ENCODE peak calls at places on chromosomes 5 and 9, in nine cellular contexts. D, X, K, M, Y, H, U, T and L are unnamed samples.

GRCh38 chr9:70410368-70410767 is 4.1 kb downstream of the KLF9 start:
- DNase-seq in U (no peak), K (no peak), D (no peak), X (no peak), M (no peak), H (peak), Y (no peak), T (no peak), L (no peak)

GRCh38 chr9:37528652-37529072 is 42.9 kb downstream of the POLR1E start:
- DNase-seq in T (no peak), X (no peak), M (no peak), D (no peak), K (no peak), H (no peak), U (no peak), Y (no peak), L (peak)

GRCh38 chr9:120917989-120918630 is 8.5 kb downstream of the TRAF1 start:
- DNase-seq in Y (no peak), H (no peak), D (no peak), X (no peak), M (no peak), K (no peak), U (no peak), T (no peak), L (no peak)

GRCh38 chr9:109277451-109277850 is 43.4 kb downstream of the EPB41L4B start:
- DNase-seq in T (no peak), H (peak), D (no peak), K (no peak), Y (no peak), X (no peak), U (no peak), M (no peak), L (no peak)

GRCh38 chr9:109278216-109278615 is 42.6 kb downstream of the EPB41L4B start:
- DNase-seq in U (no peak), D (no peak), Y (no peak), K (no peak), M (no peak), H (no peak), T (no peak), X (no peak), L (no peak)

GRCh38 chr9:114189823-114190562 is 34.7 kb downstream of the COL27A1 start:
- DNase-seq in U (peak), T (no peak), Y (no peak), H (no peak), D (no peak), K (no peak), X (no peak), M (no peak), L (no peak)

GRCh38 chr5:125536582-125536981 is 790.1 kb upstream of the ZNF608 start:
- DNase-seq in T (no peak), X (no peak), M (no peak), K (no peak), Y (no peak), U (no peak), H (no peak), D (no peak), L (no peak)

GRCh38 chr9:119003218-119003617 is 366.0 kb downstream of the BRINP1 start:
- DNase-seq in M (no peak), H (no peak), T (no peak), U (no peak), X (no peak), D (no peak), K (no peak), Y (no peak), L (no peak)

GRCh38 chr9:19512432-19512831 is 103.6 kb downstream of the ACER2 start:
- DNase-seq in D (no peak), X (no peak), H (no peak), K (no peak), U (no peak), Y (no peak), M (no peak), T (no peak), L (no peak)

GRCh38 chr5:40879163-40879942 is 29.9 kb upstream of the C7 start:
- DNase-seq in K (no peak), Y (no peak), M (peak), H (no peak), X (no peak), T (no peak), U (no peak), D (peak), L (no peak)

GRCh38 chr5:55416306-55416705 is 108.5 kb downstream of the MTREX start:
- DNase-seq in K (no peak), U (no peak), T (no peak), D (no peak), X (no peak), Y (no peak), M (no peak), H (no peak), L (no peak)

GRCh38 chr5:95759634-95760033 is 28.5 kb downstream of the RHOBTB3 start:
- DNase-seq in M (no peak), T (no peak), U (no peak), X (no peak), H (peak), Y (peak), D (no peak), K (no peak), L (no peak)

GRCh38 chr9:88645869-88646204 is 110.9 kb downstream of the NXNL2 start:
- DNase-seq in D (no peak), M (no peak), U (no peak), Y (no peak), X (no peak), H (no peak), K (no peak), T (no peak), L (no peak)

GRCh38 chr9:97398999-97399758 is 12.7 kb upstream of the TDRD7 start:
- DNase-seq in X (no peak), D (peak), M (peak), U (peak), Y (peak), T (peak), H (peak), K (no peak), L (no peak)

GRCh38 chr9:114671605-114672004 is 10.4 kb downstream of the TEX48 start:
- DNase-seq in M (no peak), K (no peak), D (no peak), Y (peak), H (no peak), U (no peak), X (no peak), T (no peak), L (no peak)

DNA sequence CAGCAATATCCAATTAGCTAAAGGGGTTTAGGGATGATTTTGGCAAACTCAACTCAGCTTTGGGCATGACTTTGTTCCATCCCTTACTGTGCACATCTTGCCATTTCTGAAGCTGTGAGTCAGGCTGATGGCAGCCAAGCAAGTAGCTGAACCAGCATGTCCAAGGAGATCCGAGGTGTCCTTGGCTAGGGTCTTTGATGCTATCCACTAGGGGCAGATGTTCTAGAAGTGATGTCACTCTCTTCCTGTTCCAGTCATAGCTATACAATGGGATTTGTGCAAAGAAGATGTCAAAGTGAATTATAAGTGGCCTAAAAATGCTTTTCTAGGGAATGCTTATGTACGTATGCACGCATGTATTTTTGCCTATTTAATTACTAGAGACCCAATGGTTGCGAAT is 160.8 kb upstream of the PAPPA start:
- DNase-seq in T (no peak), D (no peak), Y (no peak), H (no peak), K (no peak), M (no peak), U (no peak), X (peak), L (no peak)
- TF ChIP-seq CTCF in T (no peak), D (no peak), Y (no peak), H (no peak), K (no peak), M (no peak), U (no peak), X (peak), L (no peak)

GRCh38 chr5:84088996-84089395 is 295.7 kb downstream of the EDIL3 start:
- DNase-seq in U (no peak), T (no peak), Y (peak), K (no peak), M (no peak), H (peak), D (peak), X (no peak), L (no peak)
- TF ChIP-seq CTCF in U (peak), T (no peak), Y (peak), K (peak), M (no peak), H (no peak), D (peak), X (peak), L (peak)

DNA sequence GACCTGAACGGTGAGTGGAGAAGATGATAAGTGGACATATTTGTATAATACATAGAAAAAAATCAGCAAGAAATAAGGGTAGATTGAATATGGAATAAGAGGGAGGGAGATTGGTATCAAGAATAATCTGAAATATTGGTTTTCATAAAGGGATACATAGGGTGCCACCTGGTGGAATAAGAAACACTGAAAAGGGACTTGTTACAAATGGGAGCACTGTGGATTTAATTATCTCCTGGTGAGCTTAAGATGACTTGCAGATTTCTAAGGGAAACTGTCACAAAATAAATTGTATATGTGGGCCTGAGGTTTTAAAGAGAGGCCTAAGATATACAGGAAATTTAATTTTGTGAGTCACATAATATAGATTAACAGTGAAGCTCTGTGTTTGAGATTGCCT is 1403.5 kb upstream of the CDH18 start:
- DNase-seq in H (no peak), T (no peak), K (no peak), X (no peak), Y (no peak), M (no peak), D (no peak), U (no peak), L (no peak)
- TF ChIP-seq CTCF in H (no peak), T (no peak), K (no peak), X (no peak), Y (no peak), M (no peak), D (no peak), U (no peak), L (no peak)

DNA sequence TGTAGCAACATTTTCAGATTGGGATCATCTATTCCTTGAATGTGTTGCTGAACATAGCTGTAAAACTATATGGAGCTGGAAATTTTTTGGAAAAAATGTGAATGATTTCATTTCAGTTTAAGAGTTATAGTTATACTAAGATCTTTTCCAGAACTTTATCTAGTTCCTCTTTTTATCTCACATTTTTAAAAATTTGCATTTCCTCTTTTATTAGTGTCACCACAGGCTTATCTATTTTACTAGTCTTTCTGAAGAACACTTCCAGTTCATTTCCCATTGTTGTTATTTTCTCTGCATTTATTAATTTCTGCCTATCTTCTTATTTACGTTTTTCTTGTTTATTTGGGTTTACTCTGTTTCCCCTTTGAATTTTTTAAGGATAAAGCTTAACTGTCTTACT is 46.0 kb upstream of the FSTL4 start:
- DNase-seq in X (no peak), D (no peak), Y (no peak), M (no peak), T (no peak), K (no peak), H (no peak), U (no peak), L (no peak)
- TF ChIP-seq CTCF in X (no peak), D (no peak), Y (no peak), M (no peak), T (no peak), K (no peak), H (no peak), U (no peak), L (no peak)